ENCODE peak calls at places on chromosomes 13 and 19, in four cellular contexts. C is WTC11, G is K562, H is GM12878. L is an unnamed sample.
A peak's percentile ranks its signal among the peaks of the same experiment; 100 is the strongest.

GRCh38 chr13:111399776-111400505 is 79.5 kb downstream of the TEX29 start:
- DNase-seq in C (no peak), G (no peak), H (no peak), L (no peak)

GRCh38 chr13:98445340-98446233 is 131.3 kb downstream of the STK24 start:
- DNase-seq in H (peak; percentile 17), G (peak; percentile 82), C (peak; percentile 90), L (peak; percentile 42)

GRCh38 chr19:45121827-45122345 is 28.9 kb downstream of the PPP1R37 start:
- DNase-seq in G (no peak), C (no peak), H (peak; percentile 40), L (no peak)

GRCh38 chr19:38528213-38528755 is 89.5 kb downstream of the MAP4K1 start:
- DNase-seq in G (no peak), H (no peak), C (no peak), L (no peak)

GRCh38 chr13:28751210-28751935 is 32.6 kb upstream of the SLC46A3 start:
- DNase-seq in H (no peak), C (no peak), G (no peak), L (no peak)

GRCh38 chr13:29936051-29936813 is 85.8 kb upstream of the UBL3 start:
- DNase-seq in H (no peak), G (no peak), C (no peak), L (no peak)

GRCh38 chr19:33174186-33174585 is 19.9 kb upstream of the LRP3 start:
- DNase-seq in H (no peak), C (no peak), G (no peak), L (no peak)

GRCh38 chr19:33234092-33234491 is 8.4 kb upstream of the SLC7A10 start:
- DNase-seq in C (no peak), G (no peak), H (no peak), L (no peak)

GRCh38 chr13:26497991-26498423 is 59.5 kb upstream of the WASF3 start:
- DNase-seq in H (no peak), G (no peak), C (no peak), L (no peak)

GRCh38 chr13:49739498-49740187 is 48.4 kb upstream of the EBPL start:
- DNase-seq in H (no peak), C (no peak), G (no peak), L (peak; percentile 51)

GRCh38 chr19:44698492-44699201 is at the start of gene CEACAM16:
- DNase-seq in G (no peak), H (no peak), C (no peak), L (no peak)

GRCh38 chr19:5978606-5979552 is 939 bp upstream of the RANBP3 start:
- DNase-seq in C (no peak), G (peak; percentile 69), H (no peak), L (no peak)

GRCh38 chr19:35281303-35281702 is 1.0 kb upstream of the HAMP start:
- DNase-seq in H (no peak), G (no peak), C (no peak), L (no peak)

GRCh38 chr13:69690999-69691398 is 416.6 kb upstream of the ATXN8OS start:
- DNase-seq in C (no peak), H (no peak), G (no peak), L (no peak)

GRCh38 chr13:30581582-30581981 is 36.1 kb upstream of the USPL1 start:
- DNase-seq in G (no peak), H (no peak), C (no peak), L (peak; percentile 8)

GRCh38 chr19:38656171-38656981 is 8.9 kb downstream of the ACTN4 start:
- DNase-seq in G (no peak), H (no peak), C (no peak), L (peak; percentile 95)

GRCh38 chr13:105545811-105546210 is 989.7 kb downstream of the EFNB2 start:
- DNase-seq in G (no peak), H (no peak), C (no peak), L (no peak)

GRCh38 chr13:51455532-51455931 is 2.7 kb upstream of the INTS6 start:
- DNase-seq in H (no peak), G (no peak), C (no peak), L (no peak)

GRCh38 chr19:38666662-38667448 is 19.4 kb downstream of the ACTN4 start:
- DNase-seq in C (no peak), G (no peak), H (no peak), L (no peak)

GRCh38 chr19:2139385-2140192 is 11.8 kb downstream of the AP3D1 start:
- DNase-seq in C (no peak), G (no peak), H (no peak), L (no peak)

GRCh38 chr13:34243396-34243795 is 425.4 kb downstream of the RFC3 start:
- DNase-seq in C (no peak), G (no peak), H (no peak), L (no peak)

GRCh38 chr19:17415107-17415506 is 4.7 kb upstream of the MVB12A start:
- DNase-seq in H (no peak), G (no peak), C (peak; percentile 50), L (no peak)

GRCh38 chr19:13902993-13903555 is 2.8 kb downstream of the BRME1 start:
- DNase-seq in G (no peak), H (no peak), C (no peak), L (no peak)

DNA sequence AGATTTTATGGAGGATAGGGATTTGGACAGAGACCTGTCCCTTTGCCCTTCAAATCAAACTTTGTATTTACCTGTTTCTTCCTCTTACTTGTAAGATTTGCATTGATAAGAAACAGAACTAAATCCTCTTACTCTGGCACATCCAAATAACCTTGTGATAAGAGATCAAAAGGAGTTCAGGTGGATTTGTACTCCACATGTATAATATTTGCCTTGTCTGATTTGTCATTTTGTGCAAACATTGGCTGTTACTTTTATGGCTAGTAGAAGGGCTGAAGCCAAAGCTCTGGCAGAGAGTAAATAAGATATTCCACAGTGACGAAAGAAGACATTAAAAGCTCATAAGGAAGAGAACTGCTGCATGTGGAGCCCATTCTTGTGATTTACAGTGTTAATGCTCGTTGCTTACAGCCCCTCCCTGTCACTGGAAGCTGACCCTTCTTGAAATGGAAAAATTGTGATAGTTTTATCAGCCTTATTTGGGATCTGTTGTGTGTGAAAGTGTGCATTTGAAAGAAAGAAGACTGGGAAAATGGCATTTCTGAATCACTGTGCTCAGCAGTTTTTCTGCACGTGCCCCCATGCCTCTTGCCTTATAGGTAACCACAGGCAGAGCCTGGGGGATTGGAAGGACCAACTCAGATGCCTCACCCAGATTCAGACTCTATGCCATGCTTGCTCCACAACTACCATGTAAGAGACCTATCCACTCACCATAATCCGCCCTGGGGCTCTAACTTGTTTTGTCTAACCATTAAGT is 68.2 kb downstream of the OXGR1 start:
- DNase-seq in C (no peak), G (no peak), H (no peak), L (peak; percentile 84)
- TF ChIP-seq NR2C2 in C (no peak), G (no peak), H (no peak), L (no peak)

DNA sequence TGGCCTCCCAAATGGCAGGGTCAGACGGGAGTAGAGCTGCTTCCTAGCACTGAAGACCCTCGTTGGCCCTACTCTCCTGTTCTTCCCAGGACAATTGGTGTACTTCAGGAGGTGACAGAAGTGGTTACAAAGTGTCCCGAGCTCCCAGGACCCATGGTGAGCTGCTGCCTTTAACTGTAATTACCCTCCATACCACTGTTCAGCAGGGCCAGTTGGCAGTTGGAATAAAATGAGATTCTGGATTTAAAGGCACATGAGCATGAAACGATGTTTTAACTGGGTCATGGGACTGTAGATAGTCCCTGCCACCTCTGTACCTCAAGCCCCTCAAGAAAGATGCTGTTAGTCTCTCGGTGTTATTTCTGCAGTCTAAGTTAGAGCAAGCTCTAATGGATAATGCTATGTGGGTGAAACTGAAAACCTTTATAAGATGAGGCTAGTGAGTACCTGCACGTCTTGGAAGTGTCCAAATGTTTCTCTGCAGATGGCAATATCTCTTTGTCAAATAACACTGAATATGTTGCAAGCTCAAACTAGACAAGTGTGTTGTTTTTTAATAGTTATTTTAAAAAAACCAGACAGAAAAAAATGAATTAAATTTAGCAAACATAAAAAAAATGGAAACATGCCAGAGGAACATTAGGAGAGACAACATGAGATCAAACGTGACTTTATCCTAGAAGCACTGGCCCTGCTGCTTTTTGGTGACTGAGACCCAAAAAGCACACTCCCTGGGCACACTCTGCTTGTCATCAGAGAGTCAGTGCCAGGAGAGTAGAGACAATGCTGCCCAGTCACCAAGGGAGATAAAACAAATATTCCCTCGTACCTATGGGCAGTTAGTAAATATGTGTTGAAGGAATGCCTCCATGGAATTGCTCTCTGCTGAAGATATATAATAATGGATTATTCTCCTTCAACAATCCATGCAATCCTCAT is 266.3 kb downstream of the LMO7 start:
- DNase-seq in H (no peak), C (no peak), G (no peak), L (no peak)
- TF ChIP-seq NR2C2 in H (no peak), C (no peak), G (no peak), L (no peak)

GRCh38 chr13:23901365-23901764 is 4.1 kb upstream of the C1QTNF9B start:
- DNase-seq in C (no peak), G (no peak), H (no peak), L (no peak)
- TF ChIP-seq NR2C2 in C (no peak), G (no peak), H (no peak), L (no peak)

DNA sequence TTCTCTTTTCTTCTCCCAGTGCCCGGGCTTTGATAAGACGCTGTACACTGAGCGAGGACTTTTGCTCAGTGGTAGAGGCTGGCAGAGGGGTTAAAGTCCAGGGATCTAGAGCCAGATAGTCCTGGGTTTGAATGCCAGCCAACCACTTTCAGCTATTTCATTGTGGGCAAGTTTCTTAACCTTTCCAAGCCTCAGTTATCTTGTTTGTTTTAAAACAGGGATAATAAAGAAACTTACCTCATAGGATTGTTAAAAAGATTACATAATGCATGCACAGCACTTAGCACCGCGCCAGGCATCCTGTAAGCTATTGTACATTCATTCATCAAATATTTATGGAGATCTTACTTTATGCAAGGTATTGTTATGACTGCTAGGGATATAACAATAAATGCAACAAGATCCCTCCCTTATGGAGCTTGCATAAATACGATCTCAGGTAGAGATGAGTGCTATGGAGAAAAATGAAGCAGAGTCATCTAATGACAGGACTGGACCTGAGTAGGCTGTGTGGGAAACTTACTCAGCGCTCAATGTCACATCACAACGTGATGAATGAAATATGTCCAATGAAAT is 70.8 kb downstream of the LNX2 start:
- DNase-seq in C (no peak), H (no peak), G (no peak), L (no peak)
- TF ChIP-seq NR2C2 in C (no peak), H (no peak), G (no peak), L (no peak)

L was measured in HepG2.